ENCODE peak calls at places on chromosomes 2 and 18, in five cellular contexts. G is thyroid gland, P is K562, S is tibial nerve, J is prostate gland. Y is an unnamed sample.

GRCh38 chr18:27057459-27058302 is 127.4 kb downstream of the CHST9 start:
- DNase-seq in S (no peak), P (no peak), G (no peak), J (peak), Y (no peak)

GRCh38 chr2:26396734-26397298 is 4.9 kb upstream of the DRC1 start:
- DNase-seq in G (no peak), J (no peak), S (no peak), P (peak), Y (no peak)

GRCh38 chr2:40138327-40138726 is 313.6 kb downstream of the SLC8A1 start:
- DNase-seq in J (no peak), G (no peak), P (no peak), S (no peak), Y (no peak)

GRCh38 chr2:118310016-118310877 is 222.0 kb downstream of the INSIG2 start:
- DNase-seq in J (no peak), S (peak), P (peak), G (peak), Y (peak)

GRCh38 chr2:191677091-191677645 is 768 bp upstream of the NABP1 start:
- DNase-seq in G (no peak), P (peak), S (no peak), J (no peak), Y (peak)

GRCh38 chr2:119247844-119248271 is 24.2 kb downstream of the STEAP3 start:
- DNase-seq in S (no peak), J (no peak), P (no peak), G (no peak), Y (peak)

GRCh38 chr2:105509271-105510086 is 110.6 kb upstream of the FHL2 start:
- DNase-seq in S (no peak), G (no peak), J (no peak), P (no peak), Y (no peak)

GRCh38 chr2:18332477-18332876 is 228.0 kb downstream of the RDH14 start:
- DNase-seq in J (no peak), S (no peak), P (no peak), G (no peak), Y (no peak)

GRCh38 chr18:8791171-8791651 is 85.9 kb downstream of the MTCL1 start:
- DNase-seq in P (no peak), G (no peak), S (no peak), J (no peak), Y (no peak)

GRCh38 chr2:158346041-158346440 is 110.5 kb downstream of the CCDC148 start:
- DNase-seq in J (no peak), P (no peak), G (no peak), S (no peak), Y (no peak)

GRCh38 chr2:218166791-218167190 is at the start of gene CXCR1:
- DNase-seq in G (no peak), P (no peak), S (no peak), J (no peak), Y (no peak)

GRCh38 chr2:134124047-134124753 is 129.7 kb upstream of the MGAT5 start:
- DNase-seq in S (no peak), P (no peak), J (no peak), G (no peak), Y (no peak)

GRCh38 chr18:9387891-9388290 is 53.3 kb downstream of the TWSG1 start:
- DNase-seq in J (no peak), S (no peak), P (no peak), G (no peak), Y (no peak)

GRCh38 chr2:136392897-136393296 is 274.9 kb upstream of the CXCR4 start:
- DNase-seq in P (no peak), G (no peak), J (no peak), S (no peak), Y (no peak)

GRCh38 chr18:53603281-53603680 is 621.2 kb downstream of the MBD2 start:
- DNase-seq in S (no peak), G (no peak), J (no peak), P (no peak), Y (no peak)

GRCh38 chr2:121858406-121858805 is 103.0 kb downstream of the TSN start:
- DNase-seq in G (no peak), P (no peak), J (no peak), S (no peak), Y (no peak)

GRCh38 chr2:39778233-39778632 is 825 bp downstream of the THUMPD2 start:
- DNase-seq in S (no peak), J (no peak), P (no peak), G (no peak), Y (no peak)

GRCh38 chr2:30235859-30236535 is 4.7 kb downstream of the LBH start:
- DNase-seq in G (no peak), S (no peak), P (no peak), J (no peak), Y (no peak)

GRCh38 chr2:105301646-105302045 is 27.9 kb downstream of the TGFBRAP1 start:
- DNase-seq in G (no peak), P (no peak), S (no peak), J (no peak), Y (no peak)

GRCh38 chr18:24089059-24089458 is 49.8 kb upstream of the CABYR start:
- DNase-seq in S (no peak), P (no peak), G (no peak), J (no peak), Y (no peak)

GRCh38 chr2:108297436-108298141 is 8.9 kb downstream of the SULT1C2 start:
- DNase-seq in J (no peak), G (no peak), S (no peak), P (no peak), Y (no peak)

GRCh38 chr18:70422061-70422965 is 133.5 kb downstream of the SOCS6 start:
- DNase-seq in G (peak), P (no peak), S (peak), J (peak), Y (peak)

GRCh38 chr2:45857206-45857605 is 205.7 kb downstream of the PRKCE start:
- DNase-seq in G (no peak), S (no peak), P (no peak), J (no peak), Y (no peak)

GRCh38 chr2:203451011-203451410 is 84.1 kb downstream of the RAPH1 start:
- DNase-seq in P (no peak), G (no peak), S (no peak), J (no peak), Y (no peak)

GRCh38 chr2:103873719-103874359 is 980.1 kb upstream of the POU3F3 start:
- DNase-seq in P (no peak), G (peak), J (no peak), S (no peak), Y (no peak)

GRCh38 chr2:13884271-13884976 is 748.1 kb upstream of the LRATD1 start:
- DNase-seq in S (no peak), P (no peak), J (no peak), G (no peak), Y (no peak)

GRCh38 chr2:147659051-147659450 is 185.8 kb upstream of the ACVR2A start:
- DNase-seq in P (no peak), S (no peak), G (no peak), J (no peak), Y (no peak)

GRCh38 chr2:177611310-177611886 is 218.8 kb downstream of the AGPS start:
- DNase-seq in J (no peak), S (no peak), G (no peak), P (no peak), Y (no peak)

GRCh38 chr2:172052000-172052983 is 33.0 kb upstream of the DLX1 start:
- DNase-seq in S (no peak), P (no peak), J (no peak), G (no peak), Y (no peak)

GRCh38 chr2:121309801-121310200 is 24.8 kb upstream of the TFCP2L1 start:
- DNase-seq in P (no peak), G (no peak), J (no peak), S (no peak), Y (no peak)

GRCh38 chr2:218022131-218022850 is 19.5 kb upstream of the TNS1 start:
- DNase-seq in G (peak), S (no peak), J (no peak), P (no peak), Y (peak)

GRCh38 chr2:85705680-85706039 is 11.5 kb downstream of the GNLY start:
- DNase-seq in P (no peak), S (peak), J (no peak), G (peak), Y (peak)

GRCh38 chr2:106581755-106582430 is 94.7 kb downstream of the CD8B2 start:
- DNase-seq in G (peak), P (peak), S (peak), J (peak), Y (no peak)

DNA sequence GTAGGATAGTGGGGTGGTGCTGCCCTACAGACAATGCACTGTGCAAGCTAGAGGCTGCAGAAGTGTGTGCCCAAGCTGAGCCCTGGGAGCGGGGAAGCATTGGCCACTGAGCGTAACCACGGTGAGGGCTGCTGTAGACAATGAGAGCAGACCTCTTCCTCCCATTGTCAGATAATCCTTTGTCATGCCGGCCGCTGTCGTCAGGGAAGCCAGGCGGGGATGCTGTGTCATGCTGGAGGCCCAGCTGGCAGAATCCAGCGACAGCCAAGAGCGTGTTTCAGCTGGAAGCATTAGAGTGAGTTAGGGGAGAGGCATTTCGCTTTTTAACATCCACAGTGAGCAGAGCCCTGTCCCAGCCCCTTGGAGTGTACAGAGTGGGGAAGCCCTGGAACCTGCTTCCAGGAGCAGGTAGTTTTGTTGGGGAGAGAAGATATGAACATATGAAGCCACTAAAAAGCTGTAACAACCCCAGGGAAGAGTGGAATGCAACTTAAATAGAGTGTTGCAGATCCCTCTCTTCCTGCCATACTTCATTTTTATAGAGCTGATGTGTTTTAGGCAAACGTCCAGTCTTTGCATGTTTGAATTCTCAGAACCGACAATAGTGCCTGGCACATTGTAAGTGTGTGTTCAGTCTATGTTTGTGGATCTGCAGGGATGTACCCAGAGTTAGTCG is 7.0 kb downstream of the CTIF start:
- DNase-seq in P (peak), S (no peak), J (peak), G (no peak), Y (peak)
- TF ChIP-seq POLR2A in P (no peak), S (no peak), J (no peak), G (no peak), Y (no peak)

GRCh38 chr2:8680931-8681760 is 710 bp upstream of the ID2 start:
- DNase-seq in S (peak), P (peak), G (peak), J (peak), Y (peak)
- TF ChIP-seq POLR2A in S (no peak), P (no peak), G (peak), J (peak), Y (no peak)

DNA sequence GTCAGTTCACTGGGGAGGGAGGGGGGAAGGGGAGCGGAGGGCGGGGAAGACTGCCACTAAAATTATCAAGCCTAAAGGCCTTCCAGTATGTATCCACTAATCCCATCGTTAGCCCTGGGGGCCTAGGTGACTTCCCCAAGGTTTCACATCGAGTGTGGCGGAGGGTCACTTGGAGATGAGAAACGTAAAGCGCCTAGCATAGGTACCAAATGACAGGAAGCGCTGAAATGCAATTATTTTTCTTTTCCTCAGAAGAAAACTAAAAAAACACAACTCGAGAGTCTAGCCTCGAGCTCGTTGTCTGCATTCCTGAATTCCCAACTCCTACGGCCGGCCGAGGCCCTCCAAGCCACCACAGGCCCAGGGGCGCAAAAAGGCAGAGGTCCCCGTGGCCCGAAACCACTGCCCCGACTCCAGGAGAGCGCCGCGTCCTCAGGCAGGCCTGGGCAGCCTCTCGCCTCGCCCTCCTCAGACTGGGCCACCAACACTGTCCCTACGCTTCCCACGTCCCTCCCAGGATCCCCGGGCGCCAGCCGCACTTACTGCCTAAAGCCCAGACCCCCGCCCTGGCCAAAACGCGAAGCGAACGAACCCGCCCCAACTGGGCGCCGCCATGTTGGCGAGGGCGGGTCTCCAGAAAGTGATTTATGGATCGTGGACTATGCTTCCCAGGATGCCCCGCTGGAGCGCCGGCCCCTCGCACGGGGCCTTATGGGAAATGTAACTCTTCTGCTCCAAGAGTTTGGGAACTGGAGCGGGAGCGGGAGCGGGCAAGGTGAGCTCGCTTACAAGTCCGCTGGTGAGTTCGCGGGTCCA is at the start of gene USP40:
- DNase-seq in S (peak), G (peak), P (peak), J (peak), Y (peak)
- TF ChIP-seq POLR2A in S (peak), G (peak), P (peak), J (peak), Y (peak)

DNA sequence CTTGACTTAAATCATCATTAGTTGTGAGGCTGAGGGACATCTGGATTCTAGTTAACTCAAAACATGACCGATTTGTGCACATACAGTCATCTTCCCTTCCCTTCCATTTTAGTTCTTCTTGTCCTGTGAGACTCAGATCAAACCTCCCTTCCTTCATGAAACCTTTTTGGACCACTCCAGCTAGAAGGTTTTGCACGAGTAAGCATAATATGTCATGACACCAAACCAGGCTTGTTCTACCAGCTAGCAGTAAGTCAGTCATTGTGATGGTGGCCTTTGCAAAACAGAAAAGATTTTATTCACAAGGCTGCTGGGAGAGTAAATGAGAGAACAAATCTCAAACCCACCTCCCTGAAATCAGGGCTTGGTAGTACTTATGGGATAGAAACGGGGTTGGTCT is 14.3 kb downstream of the PPP1R1C start:
- DNase-seq in P (no peak), G (no peak), S (no peak), J (no peak), Y (no peak)
- TF ChIP-seq POLR2A in P (no peak), G (no peak), S (no peak), J (no peak), Y (no peak)

GRCh38 chr2:241508510-241509407 is at the start of gene STK25:
- DNase-seq in P (peak), G (peak), S (peak), J (peak), Y (peak)

GRCh38 chr2:241506793-241507429 is 1.5 kb downstream of the STK25 start:
- DNase-seq in J (no peak), S (no peak), P (no peak), G (no peak), Y (no peak)

GRCh38 chr2:241508240-241508509 is 209 bp downstream of the STK25 start:
- DNase-seq in S (no peak), J (peak), P (peak), G (no peak), Y (no peak)

GRCh38 chr2:241509408-241509784 is 1.0 kb upstream of the STK25 start:
- DNase-seq in J (no peak), P (no peak), G (no peak), S (no peak), Y (no peak)

DNA sequence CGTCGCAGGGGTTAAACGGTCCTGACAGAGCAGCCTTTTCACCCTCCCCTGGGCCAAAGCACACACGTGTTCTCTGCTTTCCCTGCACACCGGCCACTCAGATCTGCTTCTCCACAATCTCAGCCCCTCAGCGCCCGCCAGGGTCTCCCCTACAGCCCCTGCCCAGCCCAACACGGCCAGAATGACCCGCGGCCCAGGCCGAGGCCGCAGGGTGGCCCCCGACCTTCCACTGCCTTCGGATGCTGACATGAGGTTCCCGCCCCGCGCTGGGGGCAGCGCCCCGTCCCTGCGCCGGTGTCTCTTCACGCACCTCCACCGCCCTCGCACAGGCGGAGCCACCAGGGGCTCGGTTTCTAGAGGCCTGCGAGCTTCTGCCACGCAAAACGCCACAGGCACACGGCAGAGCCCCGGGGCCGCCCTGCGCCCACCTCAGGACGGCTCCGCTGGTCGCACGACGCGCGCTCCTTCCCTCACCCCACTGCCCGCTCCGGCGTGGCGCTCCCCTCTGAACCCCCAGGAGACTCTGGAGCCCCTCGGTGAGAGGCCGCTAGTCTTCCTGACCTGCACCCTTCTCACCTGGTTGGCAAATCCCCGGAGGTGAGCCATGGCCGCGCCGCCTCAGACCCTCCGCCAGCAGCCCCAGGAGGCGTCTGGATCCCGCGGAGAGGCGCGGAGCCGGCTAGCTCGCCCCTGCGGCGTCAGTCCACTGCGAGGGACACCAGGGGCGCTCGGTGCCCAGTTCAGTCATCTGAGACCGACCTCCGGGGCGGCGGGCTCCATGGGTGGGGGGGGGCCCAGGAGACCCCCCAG is 749 bp downstream of the STK25 start:
- DNase-seq in P (peak), J (no peak), G (peak), S (no peak), Y (no peak)
- TF ChIP-seq POLR2A in P (no peak), J (peak), G (no peak), S (no peak), Y (no peak)